ENCODE peak calls at places on chromosomes 11 and 22, in eight cellular contexts. G is breast epithelium, X is body of pancreas, P is H1, Z is IMR-90, V is ovary, R is uterus, O is GM12878. H is an unnamed sample.
A peak's percentile ranks its signal among the peaks of the same experiment; 100 is the strongest.

GRCh38 chr11:128054323-128054910 is 532.9 kb downstream of the ETS1 start:
- DNase-seq in G (no peak), R (no peak), O (no peak), V (no peak), X (no peak), P (no peak), Z (peak; percentile 47), H (no peak)

GRCh38 chr11:2929880-2930704 is 872 bp upstream of the PHLDA2 start:
- DNase-seq in X (peak; percentile 74), Z (peak; percentile 61), O (peak; percentile 11), R (no peak), G (no peak), P (no peak), V (no peak), H (no peak)

GRCh38 chr11:81673001-81673400 is 1060.7 kb downstream of the FAM181B start:
- DNase-seq in X (no peak), R (no peak), Z (no peak), G (no peak), P (no peak), O (no peak), V (no peak), H (no peak)

GRCh38 chr11:126484266-126484665 is 128.8 kb downstream of the ST3GAL4 start:
- DNase-seq in G (no peak), V (no peak), R (no peak), P (no peak), Z (peak; percentile 94), X (no peak), O (no peak), H (no peak)

GRCh38 chr22:29069476-29069875 is 3.4 kb upstream of the KREMEN1 start:
- DNase-seq in Z (no peak), R (no peak), P (no peak), X (no peak), G (no peak), O (no peak), V (no peak), H (no peak)

GRCh38 chr11:116556483-116556882 is 216.3 kb downstream of the BUD13 start:
- DNase-seq in R (no peak), Z (no peak), V (no peak), P (no peak), G (no peak), O (no peak), X (no peak), H (no peak)

GRCh38 chr11:34637303-34637702 is 16.4 kb downstream of the EHF start:
- DNase-seq in V (no peak), G (peak; percentile 40), X (peak; percentile 64), Z (no peak), O (no peak), P (no peak), R (no peak), H (no peak)

GRCh38 chr11:64357904-64358535 is 942 bp upstream of the RPS6KA4 start:
- DNase-seq in Z (no peak), V (no peak), P (no peak), G (no peak), O (no peak), X (no peak), R (no peak), H (no peak)

GRCh38 chr11:55942785-55943392 is 6.7 kb upstream of the OR5I1 start:
- DNase-seq in G (no peak), Z (peak; percentile 7), O (no peak), P (no peak), X (no peak), R (no peak), V (no peak), H (no peak)

GRCh38 chr22:29758959-29759358 is 7.8 kb downstream of the ZMAT5 start:
- DNase-seq in X (no peak), G (no peak), O (no peak), Z (no peak), V (no peak), P (no peak), R (no peak), H (no peak)

GRCh38 chr11:4626207-4627105 is 10.8 kb upstream of the OR51D1 start:
- DNase-seq in R (peak; percentile 32), G (no peak), P (no peak), X (peak; percentile 27), O (no peak), Z (peak; percentile 79), V (peak; percentile 63), H (no peak)

GRCh38 chr11:70610561-70610960 is 212.2 kb downstream of the CTTN start:
- DNase-seq in G (no peak), O (no peak), V (peak; percentile 28), P (no peak), R (no peak), Z (peak; percentile 33), X (peak; percentile 27), H (no peak)

GRCh38 chr11:109096266-109096665 is 325.7 kb upstream of the C11orf87 start:
- DNase-seq in P (no peak), V (no peak), G (no peak), X (no peak), R (no peak), Z (no peak), O (no peak), H (no peak)

GRCh38 chr11:103609117-103610066 is 427.0 kb upstream of the DDI1 start:
- DNase-seq in V (no peak), O (no peak), R (no peak), G (no peak), Z (peak; percentile 96), P (no peak), X (no peak), H (no peak)

GRCh38 chr22:30354644-30355043 is 2.0 kb downstream of the SF3A1 start:
- DNase-seq in X (no peak), V (no peak), G (no peak), P (no peak), R (no peak), O (no peak), Z (no peak), H (no peak)

GRCh38 chr22:46414704-46415103 is 79.2 kb downstream of the TRMU start:
- DNase-seq in Z (no peak), G (no peak), V (no peak), R (no peak), O (no peak), P (no peak), X (no peak), H (no peak)

GRCh38 chr11:45100338-45100737 is 46.1 kb upstream of the PRDM11 start:
- DNase-seq in V (no peak), Z (peak; percentile 46), X (no peak), G (no peak), R (no peak), P (no peak), O (no peak), H (peak; percentile 13)

GRCh38 chr22:40325315-40325714 is 21.0 kb upstream of the ADSL start:
- DNase-seq in G (no peak), R (no peak), P (no peak), Z (no peak), X (no peak), O (no peak), V (no peak), H (no peak)
- TF ChIP-seq CTCF in G (no peak), R (no peak), P (no peak), Z (no peak), X (no peak), O (no peak), V (no peak), H (no peak)

DNA sequence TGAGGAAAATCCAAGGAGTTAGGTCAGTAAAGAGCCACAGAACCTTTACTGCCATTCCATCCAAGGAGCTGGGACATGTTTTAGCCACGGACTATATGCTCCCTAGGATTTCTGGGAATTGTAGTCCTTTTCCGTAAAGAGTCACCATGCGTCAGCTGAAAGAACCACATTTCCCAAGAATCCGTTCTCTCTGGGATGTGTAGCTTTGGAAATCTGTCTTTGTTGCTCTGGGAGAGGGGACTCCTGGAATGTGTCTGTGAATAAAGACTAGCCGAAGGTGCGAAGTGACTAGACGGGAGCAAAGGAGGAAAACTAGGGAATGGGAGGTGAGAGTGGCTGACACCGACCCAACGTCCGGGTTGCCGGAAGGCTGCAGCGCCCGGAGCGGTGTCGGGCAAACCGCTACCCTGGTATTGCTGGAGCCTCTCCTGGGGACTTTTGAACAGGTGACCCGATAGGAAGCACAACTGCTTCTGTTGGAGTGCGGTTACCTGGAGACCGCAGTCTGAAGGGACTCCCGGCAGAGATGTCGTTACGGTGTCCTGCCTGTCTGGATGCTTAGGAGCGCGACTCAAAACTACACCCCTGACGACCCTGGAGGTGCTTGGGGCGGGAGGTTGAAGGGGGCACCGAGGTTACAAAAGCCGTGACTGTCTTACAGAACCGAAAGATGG is at the start of gene IFTAP:
- DNase-seq in R (peak; percentile 64), P (peak; percentile 56), O (no peak), Z (peak; percentile 92), V (peak; percentile 27), X (peak; percentile 61), G (peak; percentile 40), H (peak; percentile 51)
- TF ChIP-seq POLR2A in R (no peak), P (no peak), O (no peak), Z (no peak), V (no peak), X (peak; percentile 38), G (no peak), H (no peak)

DNA sequence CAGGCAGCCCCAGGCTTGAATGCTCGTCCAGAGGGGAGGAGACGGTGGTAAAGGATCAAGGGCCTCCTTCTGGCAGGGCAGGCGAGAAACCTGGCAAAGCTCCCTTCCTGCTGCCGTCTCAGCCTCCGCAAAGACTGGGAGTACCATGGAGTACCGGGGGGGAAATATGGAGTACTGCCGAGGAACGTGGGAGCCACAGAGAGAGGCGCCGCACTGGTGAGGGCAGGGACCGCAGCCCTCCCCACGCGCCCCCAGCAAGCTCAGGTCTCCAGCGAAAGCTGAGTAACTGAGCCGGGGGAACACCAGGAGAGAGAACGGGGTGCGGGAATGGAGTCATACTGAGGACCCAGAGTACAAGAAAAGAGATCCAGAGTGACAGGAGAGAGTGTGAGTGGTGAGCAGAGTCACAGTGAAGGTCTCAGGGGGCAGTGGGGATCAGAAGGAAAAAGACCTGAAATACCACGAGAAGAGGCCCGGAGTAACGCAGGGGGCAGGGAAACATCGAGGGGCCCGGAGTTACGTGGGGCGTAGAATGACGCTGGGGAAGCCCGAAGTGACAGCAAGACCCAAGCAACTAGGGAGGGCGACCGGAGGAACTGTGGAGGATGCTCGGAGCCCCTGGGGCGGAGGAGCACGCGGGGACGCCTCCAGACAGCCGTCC is 740 bp downstream of the EML3 start:
- DNase-seq in Z (peak; percentile 60), R (peak; percentile 74), P (no peak), G (no peak), V (peak; percentile 75), X (peak; percentile 65), O (no peak), H (no peak)
- H3K4me3 ChIP-seq in Z (peak overlapping the region; percentile 78), R (peak overlapping the region; percentile 97), P (peak overlapping the region; percentile 53), G (peak overlapping the region; percentile 85), V (peak overlapping the region; percentile 70), X (peak overlapping the region; percentile 54), O (peak overlapping the region; percentile 94), H (peak overlapping the region; percentile 57)

GRCh38 chr22:26527574-26528465 is 15.5 kb upstream of the TFIP11 start:
- DNase-seq in X (no peak), R (no peak), Z (no peak), V (no peak), P (no peak), G (no peak), O (no peak), H (no peak)

GRCh38 chr22:26529345-26529744 is 17.1 kb upstream of the TFIP11 start:
- DNase-seq in R (no peak), Z (no peak), O (no peak), V (no peak), X (peak; percentile 79), P (no peak), G (no peak), H (no peak)

GRCh38 chr22:26524870-26525269 is 12.6 kb upstream of the TFIP11 start:
- DNase-seq in V (no peak), Z (no peak), O (no peak), R (no peak), X (no peak), G (no peak), P (no peak), H (no peak)

GRCh38 chr22:26526165-26526564 is 13.9 kb upstream of the TFIP11 start:
- DNase-seq in X (no peak), R (no peak), P (no peak), V (no peak), Z (no peak), G (no peak), O (no peak), H (no peak)

GRCh38 chr22:26527167-26527566 is 14.9 kb upstream of the TFIP11 start:
- DNase-seq in Z (no peak), P (no peak), O (no peak), R (no peak), V (no peak), X (no peak), G (no peak), H (no peak)
- TF ChIP-seq CTCF in Z (no peak), P (no peak), O (no peak), R (no peak), V (no peak), X (no peak), G (no peak), H (no peak)